ENCODE peak calls at places on chromosomes 11 and 22, in six cellular contexts. One of them, this sample, is unnamed.

GRCh38 chr11:86461892-86462291 is 87.2 kb downstream of the CCDC81 start:
- DNase-seq in mucosa of descending colon: no peak
- DNase-seq in neural crest cell: no peak
- DNase-seq in Caco-2: no peak
- DNase-seq in stromal cell of bone marrow: no peak
- DNase-seq in HS-27A: no peak
- DNase-seq in this sample: no peak

GRCh38 chr11:73426184-73426845 is 50.1 kb downstream of the RELT start:
- DNase-seq in neural crest cell: no peak
- DNase-seq in mucosa of descending colon: no peak
- DNase-seq in HS-27A: no peak
- DNase-seq in Caco-2: no peak
- DNase-seq in stromal cell of bone marrow: no peak
- DNase-seq in this sample: no peak

GRCh38 chr11:8247312-8247711 is 16.4 kb downstream of the LMO1 start:
- DNase-seq in mucosa of descending colon: peak
- DNase-seq in HS-27A: no peak
- DNase-seq in neural crest cell: no peak
- DNase-seq in Caco-2: no peak
- DNase-seq in stromal cell of bone marrow: no peak
- DNase-seq in this sample: peak

GRCh38 chr11:117187007-117187406 is 8.5 kb downstream of the SIDT2 start:
- DNase-seq in HS-27A: no peak
- DNase-seq in neural crest cell: no peak
- DNase-seq in stromal cell of bone marrow: no peak
- DNase-seq in mucosa of descending colon: no peak
- DNase-seq in Caco-2: no peak
- DNase-seq in this sample: no peak

GRCh38 chr11:46700251-46701077 is at the start of the genes ARHGAP1 and ZNF408:
- DNase-seq in stromal cell of bone marrow: peak
- DNase-seq in mucosa of descending colon: peak
- DNase-seq in neural crest cell: peak
- DNase-seq in Caco-2: peak
- DNase-seq in HS-27A: peak
- DNase-seq in this sample: peak

GRCh38 chr11:1457856-1458255 is 28.7 kb downstream of the MOB2 start:
- DNase-seq in HS-27A: no peak
- DNase-seq in neural crest cell: no peak
- DNase-seq in mucosa of descending colon: no peak
- DNase-seq in stromal cell of bone marrow: no peak
- DNase-seq in Caco-2: no peak
- DNase-seq in this sample: no peak

GRCh38 chr22:20093437-20093836 is 13.4 kb downstream of the DGCR8 start:
- DNase-seq in Caco-2: no peak
- DNase-seq in HS-27A: no peak
- DNase-seq in neural crest cell: no peak
- DNase-seq in mucosa of descending colon: no peak
- DNase-seq in stromal cell of bone marrow: no peak
- DNase-seq in this sample: no peak

GRCh38 chr11:90179923-90180322 is 42.9 kb downstream of the CHORDC1 start:
- DNase-seq in mucosa of descending colon: no peak
- DNase-seq in Caco-2: no peak
- DNase-seq in HS-27A: no peak
- DNase-seq in neural crest cell: no peak
- DNase-seq in stromal cell of bone marrow: no peak
- DNase-seq in this sample: no peak

GRCh38 chr11:112408551-112408950 is 147.9 kb upstream of the PLET1 start:
- DNase-seq in HS-27A: no peak
- DNase-seq in stromal cell of bone marrow: no peak
- DNase-seq in mucosa of descending colon: no peak
- DNase-seq in Caco-2: no peak
- DNase-seq in neural crest cell: no peak
- DNase-seq in this sample: no peak

GRCh38 chr11:3916962-3917361 is 61.5 kb downstream of the STIM1 start:
- DNase-seq in HS-27A: no peak
- DNase-seq in neural crest cell: no peak
- DNase-seq in stromal cell of bone marrow: no peak
- DNase-seq in mucosa of descending colon: peak
- DNase-seq in Caco-2: no peak
- DNase-seq in this sample: peak

GRCh38 chr11:66950113-66950535 is 8.1 kb downstream of the PC start:
- DNase-seq in neural crest cell: no peak
- DNase-seq in mucosa of descending colon: no peak
- DNase-seq in stromal cell of bone marrow: no peak
- DNase-seq in Caco-2: peak
- DNase-seq in HS-27A: no peak
- DNase-seq in this sample: no peak

GRCh38 chr11:129950319-129951034 is 52.2 kb downstream of the PRDM10 start:
- DNase-seq in mucosa of descending colon: peak
- DNase-seq in Caco-2: no peak
- DNase-seq in neural crest cell: no peak
- DNase-seq in HS-27A: no peak
- DNase-seq in stromal cell of bone marrow: peak
- DNase-seq in this sample: peak

GRCh38 chr11:76566811-76567210 is 103.7 kb downstream of the LRRC32 start:
- DNase-seq in stromal cell of bone marrow: no peak
- DNase-seq in neural crest cell: no peak
- DNase-seq in Caco-2: no peak
- DNase-seq in mucosa of descending colon: no peak
- DNase-seq in HS-27A: no peak
- DNase-seq in this sample: no peak

GRCh38 chr22:32206774-32207758 is 2.2 kb upstream of the RFPL2 start:
- DNase-seq in HS-27A: no peak
- DNase-seq in Caco-2: no peak
- DNase-seq in neural crest cell: no peak
- DNase-seq in mucosa of descending colon: peak
- DNase-seq in stromal cell of bone marrow: no peak
- DNase-seq in this sample: peak

GRCh38 chr22:17868771-17869170 is 94.5 kb upstream of the BID start:
- DNase-seq in stromal cell of bone marrow: no peak
- DNase-seq in Caco-2: no peak
- DNase-seq in mucosa of descending colon: no peak
- DNase-seq in neural crest cell: no peak
- DNase-seq in HS-27A: no peak
- DNase-seq in this sample: no peak

GRCh38 chr11:17597770-17598169 is 50.7 kb downstream of the OTOG start:
- DNase-seq in mucosa of descending colon: no peak
- DNase-seq in stromal cell of bone marrow: no peak
- DNase-seq in Caco-2: peak
- DNase-seq in neural crest cell: no peak
- DNase-seq in HS-27A: no peak
- DNase-seq in this sample: peak

GRCh38 chr11:35464308-35464707 is 45.0 kb upstream of the SLC1A2 start:
- DNase-seq in Caco-2: no peak
- DNase-seq in HS-27A: no peak
- DNase-seq in mucosa of descending colon: no peak
- DNase-seq in stromal cell of bone marrow: no peak
- DNase-seq in neural crest cell: no peak
- DNase-seq in this sample: no peak

GRCh38 chr11:86784247-86784681 is 16.1 kb upstream of the PRSS23 start:
- DNase-seq in HS-27A: no peak
- DNase-seq in Caco-2: no peak
- DNase-seq in stromal cell of bone marrow: no peak
- DNase-seq in mucosa of descending colon: no peak
- DNase-seq in neural crest cell: no peak
- DNase-seq in this sample: no peak

GRCh38 chr11:11308249-11308648 is 44.8 kb downstream of the CSNK2A3 start:
- DNase-seq in HS-27A: no peak
- DNase-seq in neural crest cell: no peak
- DNase-seq in stromal cell of bone marrow: no peak
- DNase-seq in mucosa of descending colon: no peak
- DNase-seq in Caco-2: no peak
- DNase-seq in this sample: no peak

GRCh38 chr11:127044535-127044934 is 44.0 kb upstream of the KIRREL3 start:
- DNase-seq in Caco-2: no peak
- DNase-seq in mucosa of descending colon: no peak
- DNase-seq in neural crest cell: no peak
- DNase-seq in stromal cell of bone marrow: no peak
- DNase-seq in HS-27A: no peak
- DNase-seq in this sample: no peak

GRCh38 chr11:73376803-73377629 is 817 bp downstream of the RELT start:
- DNase-seq in neural crest cell: peak
- DNase-seq in stromal cell of bone marrow: peak
- DNase-seq in HS-27A: peak
- DNase-seq in Caco-2: no peak
- DNase-seq in mucosa of descending colon: peak
- DNase-seq in this sample: peak

GRCh38 chr11:106276859-106277436 is 199.5 kb downstream of the AASDHPPT start:
- DNase-seq in neural crest cell: no peak
- DNase-seq in stromal cell of bone marrow: no peak
- DNase-seq in Caco-2: peak
- DNase-seq in mucosa of descending colon: no peak
- DNase-seq in HS-27A: no peak
- DNase-seq in this sample: no peak

GRCh38 chr11:68020575-68020974 is 9.9 kb upstream of the NDUFS8 start:
- DNase-seq in stromal cell of bone marrow: no peak
- DNase-seq in neural crest cell: no peak
- DNase-seq in Caco-2: no peak
- DNase-seq in HS-27A: no peak
- DNase-seq in mucosa of descending colon: no peak
- DNase-seq in this sample: no peak

GRCh38 chr22:45686004-45686403 is 14.4 kb downstream of the ATXN10 start:
- DNase-seq in stromal cell of bone marrow: peak
- DNase-seq in mucosa of descending colon: no peak
- DNase-seq in HS-27A: no peak
- DNase-seq in Caco-2: no peak
- DNase-seq in neural crest cell: no peak
- DNase-seq in this sample: no peak

GRCh38 chr11:119093951-119094815 is 7.5 kb downstream of the DPAGT1 start:
- DNase-seq in mucosa of descending colon: peak
- DNase-seq in HS-27A: no peak
- DNase-seq in neural crest cell: no peak
- DNase-seq in stromal cell of bone marrow: peak
- DNase-seq in Caco-2: peak
- DNase-seq in this sample: no peak

GRCh38 chr11:116610190-116610589 is 162.6 kb downstream of the BUD13 start:
- DNase-seq in neural crest cell: no peak
- DNase-seq in stromal cell of bone marrow: no peak
- DNase-seq in Caco-2: no peak
- DNase-seq in mucosa of descending colon: no peak
- DNase-seq in HS-27A: no peak
- DNase-seq in this sample: no peak